ENCODE peak calls at places on chromosome 17, in eight cellular contexts. Z is stimulated activated CD8-positive, alpha-beta memory T cell treated with anti-CD3 and anti-CD28 coated beads, Interleukin-7, amount 100 ng/mL, for 1 hour; G is germinal center; M is RPMI8226; O is activated T-helper 1 cell treated with Interleukin-2 at 50 U/mL for 16 hours; U is mesothelial cell of epicardium; V is effector memory CD4-positive, alpha-beta T cell; W is PC-9. X is an unnamed sample.
A peak's percentile ranks its signal among the peaks of the same experiment; 100 is the strongest.

GRCh38 chr17:81427446-81428120 is 32.3 kb downstream of the BAHCC1 start:
- DNase-seq in Z (no peak), G (no peak), M (no peak), O (no peak), U (no peak), V (no peak), W (no peak), X (no peak)

GRCh38 chr17:75525806-75526554 is 483 bp downstream of the LLGL2 start:
- DNase-seq in Z (no peak), G (no peak), M (peak; percentile 63), O (no peak), U (no peak), V (no peak), W (peak; percentile 45), X (peak; percentile 62)

GRCh38 chr17:2238432-2239169 is 65.0 kb downstream of the SMG6 start:
- DNase-seq in Z (no peak), G (peak; percentile 62), M (no peak), O (no peak), U (no peak), V (no peak), W (no peak), X (no peak)

GRCh38 chr17:55134486-55135157 is 130.1 kb upstream of the HLF start:
- DNase-seq in Z (no peak), G (no peak), M (no peak), O (no peak), U (no peak), V (no peak), W (no peak), X (no peak)

GRCh38 chr17:63543822-63544420 is 6.4 kb upstream of the DCAF7 start:
- DNase-seq in Z (no peak), G (no peak), M (no peak), O (no peak), U (no peak), V (no peak), W (no peak), X (no peak)

GRCh38 chr17:80855968-80856862 is 135.4 kb upstream of the CHMP6 start:
- DNase-seq in Z (peak; percentile 38), G (no peak), M (no peak), O (peak; percentile 71), U (no peak), V (peak; percentile 28), W (peak; percentile 87), X (peak; percentile 98)

GRCh38 chr17:55420067-55420775 is 1.4 kb downstream of the MMD start:
- DNase-seq in Z (peak; percentile 5), G (peak; percentile 68), M (peak; percentile 31), O (no peak), U (no peak), V (no peak), W (no peak), X (peak; percentile 58)

GRCh38 chr17:69503711-69504110 is 89.2 kb downstream of the MAP2K6 start:
- DNase-seq in Z (no peak), G (peak; percentile 68), M (no peak), O (no peak), U (no peak), V (no peak), W (no peak), X (no peak)

GRCh38 chr17:21688293-21688949 is 3.9 kb upstream of the KCNJ18 start:
- DNase-seq in Z (no peak), G (no peak), M (no peak), O (no peak), U (no peak), V (no peak), W (no peak), X (no peak)

GRCh38 chr17:79988163-79988971 is 47.3 kb downstream of the TBC1D16 start:
- DNase-seq in Z (no peak), G (no peak), M (no peak), O (no peak), U (no peak), V (no peak), W (peak; percentile 66), X (no peak)

GRCh38 chr17:2444382-2444781 is 43.5 kb upstream of the MNT start:
- DNase-seq in Z (no peak), G (no peak), M (no peak), O (no peak), U (no peak), V (no peak), W (no peak), X (no peak)

GRCh38 chr17:700504-701094 is 14.0 kb downstream of the VPS53 start:
- DNase-seq in Z (no peak), G (peak; percentile 66), M (peak; percentile 37), O (no peak), U (no peak), V (no peak), W (no peak), X (peak; percentile 45)

GRCh38 chr17:50728881-50729765 is 9.7 kb downstream of the LUC7L3 start:
- DNase-seq in Z (no peak), G (no peak), M (no peak), O (no peak), U (no peak), V (no peak), W (no peak), X (no peak)

GRCh38 chr17:4934173-4934979 is 2.3 kb downstream of the GP1BA start:
- DNase-seq in Z (no peak), G (no peak), M (peak; percentile 92), O (no peak), U (no peak), V (no peak), W (peak; percentile 77), X (no peak)

GRCh38 chr17:17200311-17200710 is 5.8 kb downstream of the PLD6 start:
- DNase-seq in Z (no peak), G (no peak), M (no peak), O (no peak), U (no peak), V (no peak), W (no peak), X (no peak)

GRCh38 chr17:72962099-72962498 is 130.4 kb downstream of the SLC39A11 start:
- DNase-seq in Z (no peak), G (no peak), M (no peak), O (no peak), U (no peak), V (no peak), W (no peak), X (no peak)

GRCh38 chr17:65389956-65390355 is 171.5 kb downstream of the AXIN2 start:
- DNase-seq in Z (no peak), G (no peak), M (no peak), O (no peak), U (no peak), V (no peak), W (no peak), X (peak; percentile 93)

GRCh38 chr17:21125862-21126261 is 902 bp upstream of the DHRS7B start:
- DNase-seq in Z (peak; percentile 36), G (peak; percentile 44), M (no peak), O (peak; percentile 39), U (no peak), V (peak; percentile 52), W (no peak), X (no peak)

GRCh38 chr17:20225162-20226115 is 216.3 kb downstream of the SPECC1 start:
- DNase-seq in Z (no peak), G (no peak), M (no peak), O (no peak), U (no peak), V (no peak), W (no peak), X (no peak)

X was measured in trophoblast cell.